ENCODE peak calls at places on chromosomes 3 and 15, in five cellular contexts. L, C, V, P and R are unnamed samples.

GRCh38 chr15:93073465-93073952 is 15.5 kb downstream of the RGMA start:
- DNase-seq in L (no peak), C (no peak), V (no peak), P (no peak), R (no peak)

GRCh38 chr3:189664311-189664710 is 33.1 kb downstream of the TP63 start:
- DNase-seq in L (no peak), C (no peak), V (no peak), P (no peak), R (no peak)

GRCh38 chr3:195003006-195003892 is 267.7 kb downstream of the XXYLT1 start:
- DNase-seq in L (no peak), C (peak; percentile 5), V (no peak), P (peak; percentile 19), R (peak; percentile 18)

GRCh38 chr15:89115547-89115946 is 27.3 kb downstream of the ABHD2 start:
- DNase-seq in L (no peak), C (no peak), V (no peak), P (no peak), R (no peak)

GRCh38 chr3:59654953-59655430 is 605.2 kb upstream of the CFAP20DC start:
- DNase-seq in L (no peak), C (no peak), V (no peak), P (no peak), R (no peak)

GRCh38 chr3:64163755-64164148 is 61.5 kb downstream of the PRICKLE2 start:
- DNase-seq in L (no peak), C (no peak), V (no peak), P (no peak), R (no peak)

GRCh38 chr3:192445768-192446644 is 281.3 kb downstream of the FGF12 start:
- DNase-seq in L (no peak), C (no peak), V (no peak), P (no peak), R (peak; percentile 36)

GRCh38 chr15:51334011-51334426 is 4.4 kb downstream of the CYP19A1 start:
- DNase-seq in L (no peak), C (no peak), V (no peak), P (peak; percentile 18), R (no peak)

GRCh38 chr3:10004506-10004905 is 17.9 kb upstream of the EMC3 start:
- DNase-seq in L (no peak), C (no peak), V (no peak), P (no peak), R (no peak)

GRCh38 chr15:55221090-55222011 is 24.6 kb upstream of the RSL24D1 start:
- DNase-seq in L (no peak), C (peak; percentile 29), V (peak; percentile 20), P (peak; percentile 14), R (no peak)

GRCh38 chr3:120557115-120557514 is 39.0 kb upstream of the NDUFB4 start:
- DNase-seq in L (no peak), C (no peak), V (no peak), P (no peak), R (no peak)

GRCh38 chr15:40909662-40910625 is 15.7 kb downstream of the VPS18 start:
- DNase-seq in L (no peak), C (no peak), V (no peak), P (no peak), R (no peak)

GRCh38 chr3:60217156-60217911 is 1033.9 kb downstream of the FHIT start:
- DNase-seq in L (no peak), C (no peak), V (no peak), P (no peak), R (no peak)

GRCh38 chr3:190084983-190085382 is 35.7 kb downstream of the P3H2 start:
- DNase-seq in L (no peak), C (no peak), V (no peak), P (no peak), R (no peak)

GRCh38 chr3:64518950-64519349 is 168.8 kb downstream of the ADAMTS9 start:
- DNase-seq in L (no peak), C (no peak), V (no peak), P (no peak), R (no peak)

GRCh38 chr3:148158210-148158609 is 539.5 kb upstream of the AGTR1 start:
- DNase-seq in L (no peak), C (no peak), V (no peak), P (no peak), R (no peak)

GRCh38 chr3:12545473-12545791 is at the start of gene MKRN2OS:
- DNase-seq in L (no peak), C (no peak), V (no peak), P (no peak), R (no peak)

GRCh38 chr3:197854596-197855343 is 63.7 kb downstream of the LRCH3 start:
- DNase-seq in L (peak; percentile 53), C (no peak), V (no peak), P (no peak), R (no peak)